ENCODE peak calls at places on chromosome 13, in eight cellular contexts. S is H54, Y is right lobe of liver, T is lower leg skin, F is esophagus muscularis mucosa, Z is adrenal gland, O is Peyer's patch, C is A549. I is an unnamed sample.

GRCh38 chr13:109494955-109495354 is 291.4 kb downstream of the IRS2 start:
- DNase-seq in Y (no peak), S (no peak), O (no peak), Z (peak), F (no peak), T (no peak), C (no peak), I (no peak)

GRCh38 chr13:108915095-108915633 is 285.8 kb downstream of the MYO16 start:
- DNase-seq in O (no peak), T (no peak), C (no peak), S (no peak), Y (no peak), Z (peak), F (no peak), I (peak)

GRCh38 chr13:39451301-39451700 is 151.7 kb downstream of the LHFPL6 start:
- DNase-seq in S (no peak), Y (no peak), Z (no peak), F (no peak), T (no peak), O (no peak), C (no peak), I (peak)

GRCh38 chr13:30978981-30979956 is 46.8 kb downstream of the TEX26 start:
- DNase-seq in Y (no peak), Z (peak), F (peak), S (no peak), T (no peak), O (peak), C (no peak), I (peak)

GRCh38 chr13:68808456-68808855 is 1299.2 kb upstream of the ATXN8OS start:
- DNase-seq in C (no peak), O (no peak), T (no peak), Y (no peak), Z (no peak), S (no peak), F (no peak), I (no peak)

GRCh38 chr13:29953542-29953941 is 103.1 kb upstream of the UBL3 start:
- DNase-seq in C (no peak), O (no peak), Z (no peak), F (no peak), S (no peak), T (no peak), Y (no peak), I (no peak)

GRCh38 chr13:47175172-47175806 is 278.4 kb upstream of the HTR2A start:
- DNase-seq in F (no peak), C (no peak), T (no peak), Z (no peak), O (no peak), Y (no peak), S (no peak), I (no peak)

GRCh38 chr13:94362411-94362909 is 117.0 kb downstream of the DCT start:
- DNase-seq in S (peak), T (no peak), Z (peak), Y (no peak), O (peak), C (peak), F (peak), I (peak)

GRCh38 chr13:109344552-109345157 is 441.7 kb downstream of the IRS2 start:
- DNase-seq in T (no peak), C (peak), Z (no peak), O (no peak), F (no peak), Y (no peak), S (peak), I (no peak)

GRCh38 chr13:29292045-29292444 is 303.4 kb downstream of the SLC7A1 start:
- DNase-seq in O (no peak), Y (no peak), S (no peak), C (no peak), T (no peak), Z (no peak), F (no peak), I (no peak)

GRCh38 chr13:42720116-42720857 is 61.1 kb upstream of the FAM216B start:
- DNase-seq in O (peak), Z (peak), Y (no peak), F (no peak), C (peak), S (peak), T (no peak), I (no peak)

GRCh38 chr13:97225533-97225932 is 3.4 kb downstream of the MBNL2 start:
- DNase-seq in T (no peak), F (no peak), Y (no peak), S (no peak), O (no peak), Z (no peak), C (no peak), I (peak)

GRCh38 chr13:95275322-95276118 is 25.7 kb downstream of the ABCC4 start:
- DNase-seq in S (no peak), F (no peak), Y (no peak), T (no peak), Z (no peak), C (no peak), O (no peak), I (no peak)

GRCh38 chr13:101988140-101988539 is 413.7 kb downstream of the FGF14 start:
- DNase-seq in C (no peak), F (no peak), Y (no peak), S (no peak), T (no peak), Z (no peak), O (no peak), I (no peak)

GRCh38 chr13:48656621-48657020 is 2.9 kb downstream of the CYSLTR2 start:
- DNase-seq in S (no peak), C (no peak), T (no peak), O (no peak), F (peak), Z (no peak), Y (no peak), I (no peak)

GRCh38 chr13:59750860-59751259 is 412.9 kb downstream of the DIAPH3 start:
- DNase-seq in S (no peak), Y (no peak), Z (no peak), F (no peak), T (no peak), C (no peak), O (no peak), I (no peak)

GRCh38 chr13:108272333-108272732 is 2.8 kb downstream of the TNFSF13B start:
- DNase-seq in F (no peak), C (no peak), Z (no peak), T (no peak), O (no peak), Y (no peak), S (no peak), I (no peak)

GRCh38 chr13:107807306-107808073 is 407.8 kb downstream of the LIG4 start:
- DNase-seq in T (no peak), S (no peak), O (no peak), Z (no peak), Y (no peak), F (no peak), C (no peak), I (no peak)

GRCh38 chr13:24124789-24125476 is 35.6 kb upstream of the SPATA13 start:
- DNase-seq in Y (no peak), Z (no peak), F (no peak), O (no peak), C (no peak), S (no peak), T (no peak), I (no peak)

GRCh38 chr13:74306496-74306895 is 172.3 kb upstream of the KLF12 start:
- DNase-seq in F (no peak), Y (no peak), T (no peak), Z (no peak), S (no peak), O (no peak), C (no peak), I (no peak)

GRCh38 chr13:79874396-79875360 is 393.7 kb downstream of the NDFIP2 start:
- DNase-seq in T (no peak), F (no peak), Y (no peak), C (no peak), S (no peak), Z (no peak), O (no peak), I (no peak)

GRCh38 chr13:31274345-31274870 is 74.6 kb downstream of the B3GLCT start:
- DNase-seq in Y (no peak), S (no peak), F (no peak), O (no peak), C (no peak), T (no peak), Z (no peak), I (no peak)

GRCh38 chr13:92838786-92839185 is 387.8 kb upstream of the GPC6 start:
- DNase-seq in Z (no peak), T (no peak), F (no peak), O (no peak), Y (no peak), C (no peak), S (peak), I (no peak)

GRCh38 chr13:29162638-29163037 is 342.5 kb downstream of the MTUS2 start:
- DNase-seq in Z (no peak), O (no peak), C (no peak), S (peak), T (no peak), Y (no peak), F (no peak), I (no peak)

GRCh38 chr13:113562866-113563265 is 21.7 kb upstream of the TFDP1 start:
- DNase-seq in O (no peak), C (no peak), S (no peak), Y (no peak), T (no peak), Z (no peak), F (peak), I (no peak)

GRCh38 chr13:114099918-114100445 is 32.4 kb downstream of the RASA3 start:
- DNase-seq in C (peak), O (peak), S (no peak), Y (peak), T (peak), Z (no peak), F (no peak), I (no peak)

GRCh38 chr13:24083722-24084421 is 76.6 kb upstream of the SPATA13 start:
- DNase-seq in C (no peak), F (no peak), Z (no peak), S (no peak), Y (no peak), T (no peak), O (no peak), I (no peak)

GRCh38 chr13:109974354-109974753 is 188.0 kb upstream of the IRS2 start:
- DNase-seq in O (no peak), Z (no peak), T (peak), S (no peak), C (no peak), Y (no peak), F (no peak), I (no peak)

GRCh38 chr13:28138012-28138755 is at the start of gene PAN3:
- DNase-seq in C (peak), T (peak), S (peak), Y (peak), O (peak), Z (peak), F (peak), I (peak)

GRCh38 chr13:28140433-28141125 is 2.2 kb downstream of the PAN3 start:
- DNase-seq in C (no peak), F (no peak), Y (no peak), Z (no peak), T (no peak), S (no peak), O (no peak), I (no peak)

GRCh38 chr13:28137556-28137955 is 789 bp upstream of the PAN3 start:
- DNase-seq in T (no peak), F (no peak), C (no peak), S (no peak), Y (no peak), Z (no peak), O (no peak), I (peak)

GRCh38 chr13:28136916-28137315 is 1.4 kb upstream of the PAN3 start:
- DNase-seq in Y (no peak), S (no peak), C (no peak), O (no peak), T (no peak), Z (no peak), F (no peak), I (peak)

DNA sequence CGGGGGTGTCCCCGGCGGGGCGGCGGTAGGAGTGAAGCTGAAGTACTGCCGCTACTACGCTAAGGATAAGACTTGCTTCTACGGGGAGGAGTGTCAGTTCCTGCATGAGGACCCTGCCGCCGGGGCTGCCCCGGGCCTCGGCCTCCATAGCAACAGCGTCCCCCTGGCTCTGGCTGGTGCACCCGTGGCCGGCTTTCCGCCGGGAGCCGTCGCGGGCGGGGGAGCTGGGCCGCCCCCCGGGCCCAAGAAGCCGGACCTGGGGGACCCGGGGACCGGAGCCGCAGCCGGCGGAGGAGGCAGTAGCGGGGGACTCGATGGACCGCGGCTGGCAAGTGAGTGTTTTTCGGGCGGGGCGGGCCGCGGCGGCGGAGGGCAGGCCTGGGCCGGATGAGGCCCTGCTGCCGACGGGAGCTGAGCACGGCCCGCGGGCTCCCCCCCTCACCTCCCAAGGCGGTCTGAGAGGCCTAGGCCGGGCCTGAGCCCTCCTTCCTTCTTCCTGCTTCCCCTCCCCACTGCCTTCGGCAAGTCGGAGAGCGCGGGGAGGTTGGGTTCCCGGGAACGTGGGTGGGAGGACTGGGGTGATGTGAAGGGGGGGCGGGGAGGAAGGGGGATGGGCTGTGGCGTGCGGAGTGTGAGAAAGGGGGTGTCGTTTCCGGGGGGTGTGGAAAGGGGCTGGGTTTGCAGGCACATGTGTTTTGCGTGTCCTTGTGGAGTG is 568 bp downstream of the PAN3 start:
- DNase-seq in S (peak), O (peak), Y (peak), F (peak), T (peak), Z (peak), C (peak), I (peak)
- TF ChIP-seq POLR2A in S (peak), O (peak), Y (peak), F (peak), T (no peak), Z (peak), C (peak), I (peak)

GRCh38 chr13:22789916-22790315 is 390.9 kb upstream of the SGCG start:
- DNase-seq in F (no peak), Z (no peak), O (no peak), Y (no peak), T (no peak), C (no peak), S (no peak), I (no peak)

GRCh38 chr13:22793598-22794134 is 387.1 kb upstream of the SGCG start:
- DNase-seq in T (no peak), Z (no peak), C (no peak), F (no peak), S (no peak), Y (no peak), O (no peak), I (no peak)

DNA sequence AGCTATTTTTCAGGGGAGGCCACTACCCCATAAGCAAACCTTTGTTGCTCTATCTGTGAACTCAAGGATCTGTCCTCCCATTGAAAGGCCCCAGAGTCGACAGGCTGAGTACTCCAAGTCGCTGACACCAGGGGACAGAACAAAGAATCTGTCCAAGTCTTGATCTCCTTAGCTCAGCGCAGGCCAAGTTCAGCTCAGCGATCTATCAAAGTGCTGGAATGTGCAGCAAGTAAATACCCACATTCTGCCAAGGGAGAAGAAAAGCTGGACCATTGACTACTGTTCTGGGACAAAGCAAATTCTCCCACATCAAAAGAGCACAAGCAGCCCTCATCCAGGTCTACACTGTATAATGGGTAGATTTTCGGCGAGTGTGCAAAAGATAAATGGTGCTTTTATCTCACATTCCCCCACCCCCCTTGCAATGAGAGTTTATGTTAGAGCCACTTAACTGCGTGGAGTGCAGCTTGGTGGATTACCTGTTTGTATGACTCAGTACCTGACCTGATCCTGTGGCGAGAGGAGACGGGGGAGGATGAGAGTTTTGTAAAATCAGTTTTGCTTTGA is 391.7 kb upstream of the SGCG start:
- DNase-seq in T (no peak), Z (no peak), O (no peak), S (no peak), C (no peak), Y (no peak), F (no peak), I (no peak)
- TF ChIP-seq POLR2A in T (no peak), Z (no peak), O (no peak), S (no peak), C (no peak), Y (no peak), F (no peak), I (no peak)

GRCh38 chr13:26221721-26222522 is at the start of gene RNF6:
- DNase-seq in C (peak), Z (peak), S (peak), O (peak), F (peak), Y (peak), T (peak), I (peak)

GRCh38 chr13:26219726-26220125 is 2.4 kb downstream of the RNF6 start:
- DNase-seq in C (no peak), Y (no peak), S (no peak), T (no peak), O (no peak), F (no peak), Z (no peak), I (no peak)

GRCh38 chr13:26220575-26220974 is 1.5 kb downstream of the RNF6 start:
- DNase-seq in C (no peak), T (no peak), S (no peak), Y (no peak), O (no peak), Z (peak), F (no peak), I (peak)

GRCh38 chr13:26221399-26221720 is 754 bp downstream of the RNF6 start:
- DNase-seq in C (peak), Z (no peak), F (no peak), O (no peak), T (no peak), Y (no peak), S (peak), I (no peak)

GRCh38 chr13:26222523-26223046 is 471 bp upstream of the RNF6 start:
- DNase-seq in T (no peak), C (no peak), O (no peak), S (peak), F (no peak), Z (no peak), Y (no peak), I (no peak)
- TF ChIP-seq POLR2A in T (no peak), C (no peak), O (no peak), S (no peak), F (no peak), Z (no peak), Y (no peak), I (peak)

GRCh38 chr13:32587774-32588165 is 1.5 kb downstream of the PDS5B start:
- DNase-seq in F (no peak), T (no peak), S (no peak), C (no peak), Y (no peak), Z (no peak), O (no peak), I (no peak)

GRCh38 chr13:32582991-32583390 is 3.3 kb upstream of the PDS5B start:
- DNase-seq in F (no peak), Z (no peak), O (no peak), Y (no peak), C (no peak), S (no peak), T (no peak), I (no peak)

GRCh38 chr13:32585625-32586021 is 629 bp upstream of the PDS5B start:
- DNase-seq in Z (peak), S (no peak), C (no peak), Y (no peak), O (no peak), F (no peak), T (no peak), I (no peak)

GRCh38 chr13:32587014-32587773 is 942 bp downstream of the PDS5B start:
- DNase-seq in Y (peak), T (peak), F (no peak), C (peak), Z (peak), O (peak), S (peak), I (peak)

DNA sequence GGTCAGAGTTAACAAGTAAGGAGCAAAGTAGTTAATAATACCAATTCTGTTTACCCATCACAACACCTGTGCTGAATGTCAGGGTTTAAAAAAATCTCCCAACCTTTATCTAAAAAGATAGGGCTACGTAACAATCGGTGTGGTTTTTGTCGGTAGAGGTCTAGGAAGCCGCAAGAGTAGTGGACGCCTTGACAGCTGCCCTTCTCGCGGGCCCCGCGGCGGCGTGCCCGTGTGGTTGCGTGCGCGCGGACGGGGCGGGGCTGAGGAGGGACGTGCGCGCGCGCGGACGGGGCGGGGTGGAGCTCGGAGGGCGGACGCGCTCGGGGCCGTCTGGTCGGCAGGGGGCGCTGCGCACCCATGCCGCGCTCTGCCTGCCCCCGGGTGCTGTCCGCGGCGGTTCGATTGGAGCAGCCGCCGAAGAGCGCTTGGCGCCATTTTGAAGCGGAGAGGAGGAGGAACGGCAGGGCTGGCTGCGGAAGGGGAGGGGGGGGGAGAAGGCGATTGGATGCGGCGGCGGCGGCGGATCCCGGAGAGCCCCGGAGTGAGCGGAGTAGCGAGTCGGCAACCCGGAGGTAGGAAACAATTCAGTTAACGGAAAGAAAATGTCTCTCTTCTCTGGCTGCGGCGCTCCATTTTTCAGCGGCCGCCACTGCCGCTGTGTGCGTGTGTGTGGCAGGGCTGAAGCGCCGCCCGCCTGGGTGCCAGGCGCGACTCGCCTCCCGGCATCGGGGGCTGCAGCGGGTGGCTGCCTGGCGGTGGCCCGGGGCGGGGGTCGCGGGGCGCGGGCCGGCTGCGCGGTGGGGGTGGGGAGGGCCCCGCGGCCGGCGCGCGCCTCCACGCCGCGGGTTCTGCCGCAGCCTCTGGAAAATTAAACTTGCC is at the start of gene PDS5B:
- DNase-seq in Y (peak), T (peak), S (peak), O (peak), F (peak), C (peak), Z (peak), I (peak)
- TF ChIP-seq POLR2A in Y (peak), T (no peak), S (peak), O (peak), F (peak), C (no peak), Z (peak), I (peak)

GRCh38 chr13:98910501-98910951 is 67.3 kb downstream of the DOCK9 start:
- DNase-seq in S (peak), O (no peak), Y (no peak), F (no peak), T (no peak), Z (peak), C (peak), I (no peak)
- TF ChIP-seq POLR2A in S (no peak), O (no peak), Y (no peak), F (no peak), T (no peak), Z (no peak), C (no peak), I (no peak)

GRCh38 chr13:50082426-50083283 is 67.4 kb downstream of the KCNRG start:
- DNase-seq in F (no peak), Y (peak), T (no peak), C (peak), O (peak), S (peak), Z (peak), I (peak)
- TF ChIP-seq POLR2A in F (no peak), Y (peak), T (no peak), C (peak), O (peak), S (no peak), Z (no peak), I (no peak)

I was measured in erythroblast.